ENCODE peak calls at places on chromosomes 13 and 19, in eight cellular contexts. One of them, this sample, is unnamed.

GRCh38 chr19:48511800-48512503 is at the start of gene LMTK3:
- DNase-seq in CD8-positive, alpha-beta T cell: peak
- DNase-seq in Panc1: no peak
- DNase-seq in HCT116: no peak
- DNase-seq in AG10803: no peak
- DNase-seq in endothelial cell of umbilical vein: no peak
- DNase-seq in IMR-90: peak
- DNase-seq in choroid plexus epithelial cell: no peak
- DNase-seq in this sample: no peak

GRCh38 chr13:38361551-38362262 is 12.1 kb downstream of the UFM1 start:
- DNase-seq in Panc1: no peak
- DNase-seq in endothelial cell of umbilical vein: no peak
- DNase-seq in choroid plexus epithelial cell: no peak
- DNase-seq in HCT116: no peak
- DNase-seq in CD8-positive, alpha-beta T cell: no peak
- DNase-seq in IMR-90: no peak
- DNase-seq in AG10803: no peak
- DNase-seq in this sample: no peak

GRCh38 chr13:49855930-49856329 is 63.4 kb upstream of the KPNA3 start:
- DNase-seq in endothelial cell of umbilical vein: no peak
- DNase-seq in Panc1: no peak
- DNase-seq in IMR-90: no peak
- DNase-seq in CD8-positive, alpha-beta T cell: no peak
- DNase-seq in choroid plexus epithelial cell: no peak
- DNase-seq in HCT116: no peak
- DNase-seq in AG10803: no peak
- DNase-seq in this sample: no peak

GRCh38 chr13:49435992-49436391 is 7.9 kb downstream of the CAB39L start:
- DNase-seq in HCT116: no peak
- DNase-seq in AG10803: peak
- DNase-seq in CD8-positive, alpha-beta T cell: no peak
- DNase-seq in choroid plexus epithelial cell: peak
- DNase-seq in endothelial cell of umbilical vein: no peak
- DNase-seq in IMR-90: peak
- DNase-seq in Panc1: no peak
- DNase-seq in this sample: no peak

GRCh38 chr13:80707000-80707983 is 366.4 kb upstream of the SPRY2 start:
- DNase-seq in AG10803: no peak
- DNase-seq in CD8-positive, alpha-beta T cell: no peak
- DNase-seq in IMR-90: no peak
- DNase-seq in choroid plexus epithelial cell: no peak
- DNase-seq in Panc1: no peak
- DNase-seq in endothelial cell of umbilical vein: no peak
- DNase-seq in HCT116: no peak
- DNase-seq in this sample: no peak

GRCh38 chr19:16544468-16545231 is 2.4 kb upstream of the CHERP start:
- DNase-seq in endothelial cell of umbilical vein: no peak
- DNase-seq in CD8-positive, alpha-beta T cell: no peak
- DNase-seq in AG10803: no peak
- DNase-seq in Panc1: no peak
- DNase-seq in choroid plexus epithelial cell: no peak
- DNase-seq in IMR-90: no peak
- DNase-seq in HCT116: no peak
- DNase-seq in this sample: no peak

GRCh38 chr13:44680746-44681355 is 104.7 kb upstream of the TSC22D1 start:
- DNase-seq in IMR-90: peak
- DNase-seq in AG10803: no peak
- DNase-seq in choroid plexus epithelial cell: peak
- DNase-seq in HCT116: no peak
- DNase-seq in CD8-positive, alpha-beta T cell: no peak
- DNase-seq in Panc1: no peak
- DNase-seq in endothelial cell of umbilical vein: no peak
- DNase-seq in this sample: no peak

GRCh38 chr13:43159007-43159406 is 135.6 kb downstream of the DNAJC15 start:
- DNase-seq in AG10803: peak
- DNase-seq in choroid plexus epithelial cell: peak
- DNase-seq in IMR-90: peak
- DNase-seq in endothelial cell of umbilical vein: peak
- DNase-seq in Panc1: no peak
- DNase-seq in CD8-positive, alpha-beta T cell: no peak
- DNase-seq in HCT116: no peak
- DNase-seq in this sample: no peak

GRCh38 chr13:21529102-21529893 is 70.2 kb upstream of the ZDHHC20 start:
- DNase-seq in AG10803: no peak
- DNase-seq in endothelial cell of umbilical vein: no peak
- DNase-seq in CD8-positive, alpha-beta T cell: no peak
- DNase-seq in HCT116: no peak
- DNase-seq in choroid plexus epithelial cell: no peak
- DNase-seq in IMR-90: no peak
- DNase-seq in Panc1: no peak
- DNase-seq in this sample: no peak
- TF ChIP-seq CTCF in AG10803: no peak
- TF ChIP-seq CTCF in endothelial cell of umbilical vein: no peak
- TF ChIP-seq CTCF in CD8-positive, alpha-beta T cell: no peak
- TF ChIP-seq CTCF in HCT116: no peak
- TF ChIP-seq CTCF in choroid plexus epithelial cell: no peak
- TF ChIP-seq CTCF in IMR-90: no peak
- TF ChIP-seq CTCF in Panc1: no peak
- TF ChIP-seq CTCF in this sample: no peak

GRCh38 chr19:12799723-12800343 is 1.8 kb downstream of the PRDX2 start:
- DNase-seq in HCT116: no peak
- DNase-seq in endothelial cell of umbilical vein: no peak
- DNase-seq in IMR-90: no peak
- DNase-seq in Panc1: no peak
- DNase-seq in choroid plexus epithelial cell: no peak
- DNase-seq in AG10803: no peak
- DNase-seq in CD8-positive, alpha-beta T cell: no peak
- DNase-seq in this sample: no peak
- H3K4me3 ChIP-seq in HCT116: no peak
- H3K4me3 ChIP-seq in endothelial cell of umbilical vein: no peak
- H3K4me3 ChIP-seq in IMR-90: no peak
- H3K4me3 ChIP-seq in Panc1: no peak
- H3K4me3 ChIP-seq in choroid plexus epithelial cell: no peak
- H3K4me3 ChIP-seq in AG10803: no peak
- H3K4me3 ChIP-seq in CD8-positive, alpha-beta T cell: no peak
- H3K4me3 ChIP-seq in this sample: no peak

GRCh38 chr19:5116292-5116691 is 147.4 kb downstream of the KDM4B start:
- DNase-seq in HCT116: no peak
- DNase-seq in choroid plexus epithelial cell: no peak
- DNase-seq in AG10803: no peak
- DNase-seq in IMR-90: no peak
- DNase-seq in endothelial cell of umbilical vein: no peak
- DNase-seq in CD8-positive, alpha-beta T cell: no peak
- DNase-seq in Panc1: no peak
- DNase-seq in this sample: no peak

GRCh38 chr19:5119297-5119998 is 150.5 kb downstream of the KDM4B start:
- DNase-seq in CD8-positive, alpha-beta T cell: no peak
- DNase-seq in choroid plexus epithelial cell: no peak
- DNase-seq in endothelial cell of umbilical vein: no peak
- DNase-seq in IMR-90: no peak
- DNase-seq in AG10803: no peak
- DNase-seq in HCT116: no peak
- DNase-seq in Panc1: no peak
- DNase-seq in this sample: no peak

GRCh38 chr19:5118026-5118425 is 149.1 kb downstream of the KDM4B start:
- DNase-seq in CD8-positive, alpha-beta T cell: no peak
- DNase-seq in AG10803: no peak
- DNase-seq in HCT116: no peak
- DNase-seq in endothelial cell of umbilical vein: no peak
- DNase-seq in IMR-90: no peak
- DNase-seq in choroid plexus epithelial cell: no peak
- DNase-seq in Panc1: no peak
- DNase-seq in this sample: no peak

GRCh38 chr19:5115771-5116202 is 146.9 kb downstream of the KDM4B start:
- DNase-seq in HCT116: no peak
- DNase-seq in IMR-90: peak
- DNase-seq in endothelial cell of umbilical vein: no peak
- DNase-seq in CD8-positive, alpha-beta T cell: no peak
- DNase-seq in choroid plexus epithelial cell: peak
- DNase-seq in AG10803: peak
- DNase-seq in Panc1: no peak
- DNase-seq in this sample: no peak

GRCh38 chr19:5117421-5117820 is 148.5 kb downstream of the KDM4B start:
- DNase-seq in Panc1: no peak
- DNase-seq in CD8-positive, alpha-beta T cell: no peak
- DNase-seq in choroid plexus epithelial cell: no peak
- DNase-seq in HCT116: no peak
- DNase-seq in IMR-90: no peak
- DNase-seq in endothelial cell of umbilical vein: no peak
- DNase-seq in AG10803: no peak
- DNase-seq in this sample: no peak
- TF ChIP-seq CTCF in Panc1: no peak
- TF ChIP-seq CTCF in CD8-positive, alpha-beta T cell: no peak
- TF ChIP-seq CTCF in choroid plexus epithelial cell: peak
- TF ChIP-seq CTCF in HCT116: peak
- TF ChIP-seq CTCF in IMR-90: no peak
- TF ChIP-seq CTCF in endothelial cell of umbilical vein: no peak
- TF ChIP-seq CTCF in AG10803: no peak
- TF ChIP-seq CTCF in this sample: no peak

DNA sequence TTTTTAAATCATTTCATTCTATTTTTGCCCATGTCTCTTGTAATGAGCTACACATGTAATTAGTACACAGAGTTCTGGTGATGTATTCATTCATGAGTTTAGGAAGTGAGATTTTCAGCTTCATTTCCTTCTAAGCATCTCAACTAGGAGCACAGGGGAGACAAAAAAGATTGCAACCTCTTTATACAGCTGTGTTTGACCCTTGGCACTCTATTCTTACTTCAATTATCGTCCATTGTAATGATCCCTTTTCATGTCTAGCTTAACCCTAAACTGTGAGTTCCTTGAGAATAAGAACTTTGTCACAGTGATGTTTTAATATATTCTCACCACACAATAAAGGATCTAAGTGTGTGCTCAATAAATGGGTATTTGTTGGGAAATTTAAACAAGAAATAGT is 67.1 kb downstream of the GPC6 start:
- DNase-seq in AG10803: no peak
- DNase-seq in CD8-positive, alpha-beta T cell: no peak
- DNase-seq in Panc1: no peak
- DNase-seq in endothelial cell of umbilical vein: no peak
- DNase-seq in HCT116: no peak
- DNase-seq in choroid plexus epithelial cell: no peak
- DNase-seq in IMR-90: no peak
- DNase-seq in this sample: no peak
- H3K4me3 ChIP-seq in AG10803: no peak
- H3K4me3 ChIP-seq in CD8-positive, alpha-beta T cell: no peak
- H3K4me3 ChIP-seq in Panc1: no peak
- H3K4me3 ChIP-seq in endothelial cell of umbilical vein: no peak
- H3K4me3 ChIP-seq in HCT116: no peak
- H3K4me3 ChIP-seq in choroid plexus epithelial cell: no peak
- H3K4me3 ChIP-seq in IMR-90: no peak
- H3K4me3 ChIP-seq in this sample: no peak

GRCh38 chr13:73412933-73413332 is 354.1 kb downstream of the KLF5 start:
- DNase-seq in CD8-positive, alpha-beta T cell: no peak
- DNase-seq in AG10803: no peak
- DNase-seq in Panc1: no peak
- DNase-seq in endothelial cell of umbilical vein: no peak
- DNase-seq in HCT116: peak
- DNase-seq in choroid plexus epithelial cell: no peak
- DNase-seq in IMR-90: no peak
- DNase-seq in this sample: no peak

GRCh38 chr13:73416093-73416492 is 357.3 kb downstream of the KLF5 start:
- DNase-seq in IMR-90: no peak
- DNase-seq in choroid plexus epithelial cell: peak
- DNase-seq in CD8-positive, alpha-beta T cell: no peak
- DNase-seq in endothelial cell of umbilical vein: no peak
- DNase-seq in Panc1: no peak
- DNase-seq in HCT116: no peak
- DNase-seq in AG10803: peak
- DNase-seq in this sample: no peak

GRCh38 chr13:73422973-73423372 is 364.2 kb downstream of the KLF5 start:
- DNase-seq in HCT116: no peak
- DNase-seq in CD8-positive, alpha-beta T cell: no peak
- DNase-seq in endothelial cell of umbilical vein: no peak
- DNase-seq in IMR-90: no peak
- DNase-seq in Panc1: no peak
- DNase-seq in AG10803: no peak
- DNase-seq in choroid plexus epithelial cell: no peak
- DNase-seq in this sample: no peak

GRCh38 chr13:73421310-73421912 is 362.6 kb downstream of the KLF5 start:
- DNase-seq in IMR-90: peak
- DNase-seq in CD8-positive, alpha-beta T cell: no peak
- DNase-seq in endothelial cell of umbilical vein: no peak
- DNase-seq in Panc1: no peak
- DNase-seq in AG10803: no peak
- DNase-seq in choroid plexus epithelial cell: peak
- DNase-seq in HCT116: peak
- DNase-seq in this sample: no peak

GRCh38 chr13:73417012-73417615 is 358.3 kb downstream of the KLF5 start:
- DNase-seq in CD8-positive, alpha-beta T cell: no peak
- DNase-seq in choroid plexus epithelial cell: peak
- DNase-seq in HCT116: peak
- DNase-seq in endothelial cell of umbilical vein: no peak
- DNase-seq in Panc1: no peak
- DNase-seq in IMR-90: no peak
- DNase-seq in AG10803: peak
- DNase-seq in this sample: no peak
- TF ChIP-seq CTCF in CD8-positive, alpha-beta T cell: no peak
- TF ChIP-seq CTCF in choroid plexus epithelial cell: peak
- TF ChIP-seq CTCF in HCT116: peak
- TF ChIP-seq CTCF in endothelial cell of umbilical vein: no peak
- TF ChIP-seq CTCF in Panc1: peak
- TF ChIP-seq CTCF in IMR-90: peak
- TF ChIP-seq CTCF in AG10803: no peak
- TF ChIP-seq CTCF in this sample: peak

This sample was measured in GM12864.